ENCODE peak calls at places on chromosomes 1 and 21, in four cellular contexts. S is left lung, H is psoas muscle, Z is Karpas-422. K is an unnamed sample.

GRCh38 chr1:56146449-56146848 is 432.9 kb downstream of the PLPP3 start:
- DNase-seq in S (no peak), H (no peak), Z (no peak), K (no peak)

GRCh38 chr1:2127181-2128145 is 67.1 kb downstream of the FAAP20 start:
- DNase-seq in S (peak; percentile 84), H (peak; percentile 30), Z (no peak), K (no peak)

GRCh38 chr1:206800411-206800810 is 28.1 kb upstream of the IL10 start:
- DNase-seq in S (no peak), H (no peak), Z (no peak), K (no peak)

GRCh38 chr1:179867493-179868330 is 9.9 kb downstream of the TOR1AIP2 start:
- DNase-seq in S (no peak), H (no peak), Z (peak; percentile 71), K (peak; percentile 18)

GRCh38 chr1:23216771-23217420 is 406 bp downstream of the HTR1D start:
- DNase-seq in S (peak; percentile 81), H (no peak), Z (no peak), K (peak; percentile 19)

GRCh38 chr1:29490204-29490934 is 254.0 kb downstream of the PTPRU start:
- DNase-seq in S (no peak), H (no peak), Z (no peak), K (no peak)

GRCh38 chr1:100358210-100358609 is 5.9 kb downstream of the CDC14A start:
- DNase-seq in S (no peak), H (no peak), Z (peak; percentile 66), K (no peak)

GRCh38 chr1:12168451-12169160 is 1.8 kb downstream of the TNFRSF1B start:
- DNase-seq in S (peak; percentile 55), H (no peak), Z (no peak), K (no peak)

GRCh38 chr1:153393926-153394325 is 3.1 kb upstream of the S100A8 start:
- DNase-seq in S (peak; percentile 68), H (no peak), Z (peak; percentile 50), K (no peak)

GRCh38 chr1:175788586-175789252 is 45.3 kb upstream of the TNR start:
- DNase-seq in S (no peak), H (no peak), Z (no peak), K (no peak)

GRCh38 chr1:16151200-16151708 is 4.6 kb downstream of the EPHA2 start:
- DNase-seq in S (no peak), H (no peak), Z (no peak), K (no peak)

GRCh38 chr1:116855220-116855619 is 54.5 kb upstream of the PTGFRN start:
- DNase-seq in S (no peak), H (peak; percentile 64), Z (no peak), K (peak; percentile 75)

GRCh38 chr21:39935716-39936115 is 68.5 kb downstream of the PCP4 start:
- DNase-seq in S (no peak), H (no peak), Z (no peak), K (no peak)

GRCh38 chr1:39034114-39034654 is 8.0 kb downstream of the NDUFS5 start:
- DNase-seq in S (no peak), H (no peak), Z (no peak), K (no peak)

GRCh38 chr1:8456306-8456912 is 138.5 kb downstream of the SLC45A1 start:
- DNase-seq in S (no peak), H (no peak), Z (peak; percentile 12), K (no peak)

GRCh38 chr1:178540646-178541045 is 27.7 kb downstream of the TEX35 start:
- DNase-seq in S (no peak), H (no peak), Z (no peak), K (no peak)

GRCh38 chr21:42411197-42411869 is 7.6 kb downstream of the UBASH3A start:
- DNase-seq in S (no peak), H (no peak), Z (peak; percentile 77), K (no peak)

GRCh38 chr21:42763578-42764442 is 110.4 kb downstream of the PDE9A start:
- DNase-seq in S (peak; percentile 51), H (no peak), Z (no peak), K (no peak)

GRCh38 chr1:18798533-18799445 is 60.7 kb downstream of the TAS1R2 start:
- DNase-seq in S (no peak), H (no peak), Z (no peak), K (no peak)

GRCh38 chr1:3567405-3567804 is 43.9 kb downstream of the MEGF6 start:
- DNase-seq in S (no peak), H (no peak), Z (no peak), K (no peak)

GRCh38 chr21:28857720-28858119 is 135.0 kb downstream of the LTN1 start:
- DNase-seq in S (no peak), H (no peak), Z (no peak), K (no peak)

GRCh38 chr21:35219291-35219690 is 170.2 kb upstream of the RUNX1 start:
- DNase-seq in S (no peak), H (no peak), Z (no peak), K (no peak)

GRCh38 chr1:220497220-220497756 is 30.6 kb upstream of the MARK1 start:
- DNase-seq in S (no peak), H (no peak), Z (no peak), K (no peak)

GRCh38 chr1:240732390-240732789 is 120.4 kb upstream of the GREM2 start:
- DNase-seq in S (no peak), H (no peak), Z (peak; percentile 82), K (no peak)

GRCh38 chr1:15107897-15108296 is 45.6 kb upstream of the TMEM51 start:
- DNase-seq in S (no peak), H (no peak), Z (no peak), K (no peak)

GRCh38 chr1:219498666-219499065 is 114.2 kb downstream of the ZC3H11B start:
- DNase-seq in S (no peak), H (no peak), Z (no peak), K (no peak)

GRCh38 chr1:1783320-1783719 is 5.0 kb upstream of the NADK start:
- DNase-seq in S (no peak), H (peak; percentile 46), Z (no peak), K (no peak)

GRCh38 chr1:51897699-51898031 is 19.1 kb upstream of the NRDC start:
- DNase-seq in S (no peak), H (no peak), Z (no peak), K (no peak)

GRCh38 chr1:23344987-23345472 is 946 bp upstream of the HNRNPR start:
- DNase-seq in S (no peak), H (no peak), Z (no peak), K (no peak)

GRCh38 chr21:29235714-29236197 is 63.0 kb upstream of the BACH1 start:
- DNase-seq in S (no peak), H (no peak), Z (no peak), K (no peak)

DNA sequence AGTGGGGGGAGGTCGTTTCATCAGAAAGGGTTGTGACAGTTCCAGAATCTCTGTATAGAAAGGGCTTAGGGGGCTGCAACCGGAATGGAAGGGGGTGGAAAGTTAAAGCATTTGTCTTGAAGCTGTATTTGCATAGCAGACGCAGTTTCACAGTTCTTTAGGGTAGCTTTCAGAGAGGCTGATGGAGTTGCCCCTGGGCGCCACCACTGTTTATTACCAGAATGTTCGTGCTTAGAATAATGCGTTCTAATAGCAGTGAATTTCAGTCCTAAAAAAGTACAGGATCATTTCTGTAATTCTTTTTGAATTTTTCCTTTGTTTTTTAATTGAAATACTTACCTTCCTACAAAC is 1.3 kb downstream of the EXO1 start:
- DNase-seq in S (no peak), H (no peak), Z (peak; percentile 63), K (no peak)
- H3K4me3 ChIP-seq in S (no peak overlapping the region), H (no peak overlapping the region), Z (peak overlapping the region; percentile 83), K (no peak overlapping the region)

GRCh38 chr1:109914587-109915240 is 4.1 kb downstream of the CSF1 start:
- DNase-seq in S (no peak), H (peak; percentile 83), Z (no peak), K (no peak)
- H3K4me3 ChIP-seq in S (no peak overlapping the region), H (peak overlapping the region; percentile 89), Z (no peak overlapping the region), K (no peak overlapping the region)

GRCh38 chr1:34166191-34167090 is 1.4 kb upstream of the CSMD2 start:
- DNase-seq in S (peak; percentile 72), H (peak; percentile 48), Z (no peak), K (no peak)

GRCh38 chr1:34163792-34164509 is 1.1 kb downstream of the CSMD2 start:
- DNase-seq in S (peak; percentile 76), H (peak; percentile 49), Z (no peak), K (peak; percentile 69)

GRCh38 chr1:34167091-34167788 is 2.2 kb upstream of the CSMD2 start:
- DNase-seq in S (no peak), H (no peak), Z (no peak), K (no peak)

GRCh38 chr1:34164510-34165381 is at the start of gene CSMD2:
- DNase-seq in S (no peak), H (peak; percentile 58), Z (no peak), K (no peak)

GRCh38 chr1:34165422-34165921 is 442 bp upstream of the CSMD2 start:
- DNase-seq in S (no peak), H (no peak), Z (no peak), K (no peak)
- H3K4me3 ChIP-seq in S (no peak overlapping the region), H (peak overlapping the region; percentile 56), Z (no peak overlapping the region), K (peak overlapping the region; percentile 50)

DNA sequence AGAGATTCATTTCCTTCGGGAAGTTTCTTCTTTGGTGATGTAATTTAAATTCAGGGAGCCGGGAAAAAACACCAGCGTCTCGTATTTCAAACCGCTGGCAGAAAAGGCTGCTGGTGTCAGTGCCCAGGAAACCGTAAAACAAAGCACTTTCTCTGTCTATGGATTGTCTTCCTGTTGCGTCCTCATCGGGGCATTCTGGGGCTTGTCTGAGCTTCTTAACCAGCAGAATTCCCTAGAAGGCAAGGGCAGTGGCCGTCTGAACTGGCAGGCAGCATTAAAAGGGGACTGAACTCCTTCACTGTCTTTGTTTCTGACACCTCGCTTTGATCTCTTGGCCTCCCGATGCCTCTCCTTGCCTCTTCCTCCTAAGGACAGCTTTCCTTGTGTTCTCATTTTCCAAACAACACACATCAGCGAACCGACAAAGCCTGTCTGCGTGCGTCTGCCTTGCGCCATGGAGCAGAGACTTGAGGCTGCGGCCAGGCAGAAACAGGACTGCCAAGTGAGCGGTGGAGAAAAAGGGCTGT is 391.6 kb upstream of the VAMP3 start:
- DNase-seq in S (no peak), H (no peak), Z (no peak), K (no peak)
- H3K4me3 ChIP-seq in S (no peak overlapping the region), H (no peak overlapping the region), Z (no peak overlapping the region), K (no peak overlapping the region)

DNA sequence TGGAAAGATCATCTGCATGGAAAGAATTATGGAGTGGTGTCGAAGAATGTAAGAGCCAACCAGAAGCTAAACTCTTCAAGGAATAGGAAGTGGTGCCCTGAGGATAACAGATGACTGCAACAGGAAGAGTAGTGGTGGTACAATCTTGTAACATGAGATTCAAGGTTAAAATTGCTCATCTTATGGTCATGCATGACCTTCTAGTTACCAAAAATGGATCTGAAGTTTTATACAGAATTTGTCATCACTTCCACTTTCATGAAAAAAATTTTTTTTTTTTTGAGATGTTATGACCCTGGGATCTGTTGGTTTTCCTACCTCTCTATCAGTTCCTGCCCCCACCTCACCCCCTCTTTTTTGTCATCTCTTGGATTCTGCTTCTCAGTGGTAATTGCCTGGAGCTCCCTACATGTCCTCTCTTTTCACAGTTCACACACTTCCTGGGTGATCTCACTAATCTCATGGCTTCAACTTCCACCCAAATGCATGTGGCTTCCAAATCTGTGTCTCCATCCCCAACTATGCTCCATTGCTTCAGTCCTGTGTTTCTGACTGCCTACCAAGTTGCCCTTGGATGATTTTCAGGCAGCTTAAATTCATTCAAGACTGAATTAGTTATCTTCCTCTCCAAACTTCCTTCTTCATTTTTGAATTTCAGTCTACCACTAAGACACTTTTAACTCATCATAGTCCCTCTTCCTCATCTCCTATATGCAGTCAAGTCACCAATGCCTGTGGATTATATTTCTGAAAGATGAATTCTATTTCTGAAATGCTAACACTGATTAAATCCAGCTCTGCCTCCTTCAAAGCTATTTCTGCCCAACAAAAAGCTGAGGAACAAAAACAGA is 48.4 kb downstream of the SLAMF6 start:
- DNase-seq in S (no peak), H (no peak), Z (peak; percentile 79), K (no peak)
- H3K4me3 ChIP-seq in S (no peak overlapping the region), H (no peak overlapping the region), Z (peak overlapping the region; percentile 30), K (no peak overlapping the region)

GRCh38 chr1:147626739-147627138 is 43.6 kb downstream of the ACP6 start:
- DNase-seq in S (no peak), H (no peak), Z (no peak), K (no peak)
- H3K4me3 ChIP-seq in S (no peak overlapping the region), H (no peak overlapping the region), Z (no peak overlapping the region), K (no peak overlapping the region)